ENCODE peak calls at places on chromosomes 5 and 9, in seven cellular contexts. X, Q, U, A, E, N and I are unnamed samples. For H3K9me3 and H3K4me1, the result is how much of the 10 kb centered on the place peaks cover.

GRCh38 chr5:109571785-109572184 is 117.9 kb upstream of the MAN2A1 start:
- DNase-seq in X (no peak), Q (peak), U (no peak), A (no peak), E (no peak), N (no peak), I (no peak)

GRCh38 chr5:164501344-164501743 is 995.9 kb downstream of the MAT2B start:
- DNase-seq in X (no peak), Q (no peak), U (no peak), A (no peak), E (no peak), N (no peak), I (no peak)

GRCh38 chr5:58281189-58281588 is 178.7 kb downstream of the PLK2 start:
- DNase-seq in X (no peak), Q (no peak), U (no peak), A (no peak), E (no peak), N (no peak), I (no peak)

GRCh38 chr5:94711785-94712184 is 93.3 kb downstream of the SLF1 start:
- DNase-seq in X (no peak), Q (no peak), U (no peak), A (no peak), E (no peak), N (no peak), I (no peak)

GRCh38 chr5:37251673-37252072 is 2.5 kb upstream of the CPLANE1 start:
- DNase-seq in X (no peak), Q (no peak), U (no peak), A (no peak), E (no peak), N (no peak), I (no peak)

GRCh38 chr5:151156732-151157402 is 712 bp downstream of the ANXA6 start:
- DNase-seq in X (peak), Q (no peak), U (no peak), A (peak), E (peak), N (no peak), I (no peak)

GRCh38 chr9:124660341-124660801 is 110.7 kb downstream of the NR6A1 start:
- DNase-seq in X (no peak), Q (peak), U (peak), A (peak), E (peak), N (no peak), I (peak)

GRCh38 chr5:14574124-14574523 is 7.5 kb upstream of the OTULINL start:
- DNase-seq in X (no peak), Q (no peak), U (no peak), A (no peak), E (no peak), N (no peak), I (no peak)

GRCh38 chr5:52554297-52554696 is 233.4 kb upstream of the ITGA1 start:
- DNase-seq in X (no peak), Q (no peak), U (no peak), A (no peak), E (no peak), N (no peak), I (no peak)

GRCh38 chr5:170297589-170298462 is at the start of gene LCP2:
- DNase-seq in X (peak), Q (no peak), U (no peak), A (no peak), E (no peak), N (no peak), I (peak)

GRCh38 chr9:134301387-134302129 is 24.7 kb upstream of the RXRA start:
- DNase-seq in X (no peak), Q (no peak), U (no peak), A (no peak), E (no peak), N (peak), I (peak)

GRCh38 chr5:170006016-170006415 is 25.7 kb upstream of the INSYN2B start:
- DNase-seq in X (no peak), Q (no peak), U (no peak), A (no peak), E (no peak), N (no peak), I (no peak)

GRCh38 chr5:141825836-141826560 is 52.2 kb downstream of the PCDH1 start:
- DNase-seq in X (no peak), Q (peak), U (no peak), A (no peak), E (peak), N (no peak), I (no peak)

GRCh38 chr9:18605763-18606162 is 131.8 kb downstream of the ADAMTSL1 start:
- DNase-seq in X (no peak), Q (no peak), U (no peak), A (no peak), E (no peak), N (no peak), I (no peak)

GRCh38 chr5:67198917-67199316 is 2.3 kb upstream of the CD180 start:
- DNase-seq in X (no peak), Q (no peak), U (no peak), A (no peak), E (no peak), N (no peak), I (no peak)

GRCh38 chr5:54745599-54745998 is 228.0 kb downstream of the SNX18 start:
- DNase-seq in X (no peak), Q (no peak), U (no peak), A (no peak), E (no peak), N (no peak), I (no peak)

GRCh38 chr5:9833871-9834270 is 203.7 kb upstream of the TAS2R1 start:
- DNase-seq in X (no peak), Q (no peak), U (no peak), A (no peak), E (no peak), N (no peak), I (no peak)

GRCh38 chr9:33329117-33329563 is 38.8 kb downstream of the NFX1 start:
- DNase-seq in X (no peak), Q (no peak), U (no peak), A (peak), E (no peak), N (no peak), I (no peak)

GRCh38 chr9:98057095-98057799 is 715 bp downstream of the NANS start:
- DNase-seq in X (peak), Q (peak), U (peak), A (no peak), E (no peak), N (no peak), I (no peak)

DNA sequence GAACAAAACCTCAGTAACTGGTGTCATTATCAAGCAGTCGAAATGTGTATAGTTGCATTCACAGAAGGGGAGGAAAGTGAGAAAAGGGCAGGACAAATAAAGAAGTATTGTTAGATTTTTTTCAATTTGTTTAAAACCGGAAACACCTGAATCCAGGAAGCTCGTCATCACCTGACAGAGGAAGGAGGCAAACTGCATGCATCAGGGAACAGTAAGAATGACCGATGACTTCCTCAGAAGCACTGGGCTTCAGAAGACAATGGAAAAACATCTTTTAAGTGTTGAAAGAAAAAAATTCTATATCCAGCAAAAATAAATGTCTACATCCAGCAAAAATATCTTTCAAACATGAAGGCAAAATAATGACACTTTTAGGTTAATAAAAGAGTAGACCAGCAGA is 29.5 kb downstream of the PLEKHG4B start:
- DNase-seq in X (no peak), Q (no peak), U (no peak), A (no peak), E (no peak), N (no peak), I (no peak)
- H3K9me3 ChIP-seq in X (under half), Q (under half), U (under half), A (under half), E (under half), N (under half), I (under half)

GRCh38 chr5:400282-401215 is 42.4 kb upstream of the EXOC3 start:
- DNase-seq in X (peak), Q (no peak), U (no peak), A (no peak), E (no peak), N (no peak), I (no peak)
- H3K27ac ChIP-seq in X (peak), Q (no peak), U (no peak), A (peak), E (no peak), N (peak), I (no peak)

GRCh38 chr5:1166370-1166769 is 35.0 kb upstream of the SLC6A19 start:
- DNase-seq in X (no peak), Q (no peak), U (no peak), A (no peak), E (no peak), N (no peak), I (no peak)
- H3K4me1 ChIP-seq in X (under half), Q (under half), U (half or more), A (under half), E (under half), N (under half), I (under half)

GRCh38 chr5:167361841-167362240 is 929.6 kb upstream of the WWC1 start:
- DNase-seq in X (no peak), Q (no peak), U (no peak), A (no peak), E (no peak), N (no peak), I (no peak)
- H3K9me3 ChIP-seq in X (under half), Q (under half), U (under half), A (under half), E (under half), N (under half), I (under half)

GRCh38 chr9:92745236-92745790 is 19.3 kb downstream of the BICD2 start:
- DNase-seq in X (no peak), Q (peak), U (no peak), A (no peak), E (no peak), N (no peak), I (no peak)

GRCh38 chr9:92748233-92748497 is 16.5 kb downstream of the BICD2 start:
- DNase-seq in X (no peak), Q (no peak), U (no peak), A (no peak), E (no peak), N (no peak), I (no peak)

GRCh38 chr9:92747459-92748232 is 17.0 kb downstream of the BICD2 start:
- DNase-seq in X (no peak), Q (peak), U (no peak), A (no peak), E (no peak), N (no peak), I (no peak)

GRCh38 chr9:92745881-92746280 is 18.8 kb downstream of the BICD2 start:
- DNase-seq in X (no peak), Q (no peak), U (no peak), A (no peak), E (no peak), N (no peak), I (no peak)

GRCh38 chr9:92746567-92747458 is 17.8 kb downstream of the BICD2 start:
- DNase-seq in X (no peak), Q (peak), U (peak), A (no peak), E (no peak), N (no peak), I (no peak)
- H3K27ac ChIP-seq in X (no peak), Q (no peak), U (peak), A (no peak), E (peak), N (peak), I (no peak)